ENCODE peak calls at places on chromosome 18, in eight cellular contexts. D is progenitor cell of endocrine pancreas, L is left lung, Q is stomach, B is ovary, G is fibroblast of pulmonary artery, Z is omental fat pad, U is colonic mucosa. R is an unnamed sample.

GRCh38 chr18:73824684-73825083 is 322.9 kb downstream of the FBXO15 start:
- DNase-seq in U (no peak), Z (no peak), B (no peak), L (no peak), Q (no peak), D (no peak), G (no peak), R (no peak)

GRCh38 chr18:13620818-13621445 is 105.4 kb downstream of the FAM210A start:
- DNase-seq in L (no peak), B (no peak), U (no peak), Z (no peak), Q (no peak), D (no peak), G (no peak), R (no peak)

GRCh38 chr18:80009661-80010550 is 21.5 kb upstream of the TXNL4A start:
- DNase-seq in G (peak), D (no peak), L (no peak), Z (no peak), Q (peak), U (no peak), B (peak), R (peak)

GRCh38 chr18:22250591-22250996 is 81.2 kb downstream of the GATA6 start:
- DNase-seq in Q (peak), Z (no peak), L (no peak), B (no peak), D (no peak), U (peak), G (no peak), R (no peak)

GRCh38 chr18:24016643-24017042 is 2.1 kb downstream of the TTC39C start:
- DNase-seq in L (no peak), D (no peak), Z (no peak), Q (no peak), B (no peak), U (no peak), G (no peak), R (no peak)

GRCh38 chr18:62852851-62853250 is 137.5 kb downstream of the PHLPP1 start:
- DNase-seq in L (no peak), D (no peak), U (no peak), B (no peak), Q (no peak), Z (no peak), G (no peak), R (no peak)

GRCh38 chr18:53375641-53376040 is 848.8 kb downstream of the MBD2 start:
- DNase-seq in L (no peak), Q (peak), D (no peak), U (no peak), Z (no peak), B (no peak), G (no peak), R (no peak)

GRCh38 chr18:51503351-51503750 is 305.9 kb upstream of the MEX3C start:
- DNase-seq in D (no peak), Z (no peak), U (no peak), G (peak), Q (no peak), B (no peak), L (no peak), R (no peak)

DNA sequence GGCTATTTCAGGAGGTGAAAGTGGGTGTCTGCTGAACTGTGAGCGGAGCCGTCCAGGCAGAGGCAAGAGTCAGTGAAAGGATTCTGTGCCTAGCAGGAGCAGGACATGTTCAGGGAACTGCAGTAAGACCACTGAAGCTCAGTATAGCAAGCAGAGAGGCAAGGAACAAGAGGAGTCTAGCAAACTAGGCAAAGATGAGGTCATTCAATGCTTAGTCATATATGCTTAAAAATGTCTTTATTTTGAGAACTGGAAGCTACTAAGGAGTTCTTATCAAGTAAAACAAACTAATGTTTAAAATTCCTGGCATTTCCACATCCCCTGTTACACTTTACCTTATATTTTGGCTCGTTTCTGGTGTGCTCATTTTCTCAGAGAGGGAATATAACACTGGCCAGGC is 913.5 kb downstream of the CBLN2 start:
- DNase-seq in B (no peak), L (no peak), Z (no peak), Q (no peak), G (peak), U (no peak), D (no peak), R (no peak)
- TF ChIP-seq CTCF in B (no peak), L (no peak), Z (no peak), Q (no peak), G (no peak), U (no peak), D (no peak), R (no peak)

GRCh38 chr18:78074400-78075020 is 824.9 kb downstream of the GALR1 start:
- DNase-seq in Z (no peak), D (no peak), Q (no peak), G (no peak), B (no peak), L (no peak), U (no peak), R (no peak)

GRCh38 chr18:78069784-78070664 is 820.4 kb downstream of the GALR1 start:
- DNase-seq in B (no peak), L (peak), G (no peak), U (no peak), D (no peak), Z (no peak), Q (no peak), R (no peak)

GRCh38 chr18:78071146-78071710 is 821.6 kb downstream of the GALR1 start:
- DNase-seq in B (no peak), Q (no peak), D (no peak), Z (no peak), L (peak), G (no peak), U (no peak), R (no peak)

GRCh38 chr18:78073275-78073674 is 823.6 kb downstream of the GALR1 start:
- DNase-seq in B (no peak), G (no peak), D (no peak), L (no peak), Z (no peak), U (no peak), Q (no peak), R (no peak)
- TF ChIP-seq CTCF in B (no peak), G (no peak), D (peak), L (no peak), Z (no peak), U (no peak), Q (no peak), R (peak)

DNA sequence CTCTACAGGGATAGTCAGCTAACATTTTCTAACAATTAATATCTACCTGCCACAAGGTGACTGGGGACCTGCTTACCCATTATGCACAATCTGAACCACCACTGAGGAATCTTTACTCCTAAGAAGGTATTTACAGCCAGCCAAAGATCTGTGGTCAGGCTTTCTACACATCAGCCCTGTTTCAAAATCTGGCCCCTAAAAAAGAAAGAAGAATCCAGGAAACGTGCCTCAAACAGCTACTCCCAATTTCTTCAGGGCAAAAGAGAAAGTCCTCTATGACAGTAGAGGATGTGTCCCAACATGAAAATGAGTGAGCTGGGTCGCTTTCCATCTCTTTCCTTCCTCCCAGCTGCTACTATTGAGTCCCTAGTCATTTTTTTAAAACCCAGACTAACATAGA is 79.6 kb downstream of the EPB41L3 start:
- DNase-seq in U (no peak), L (no peak), G (peak), D (no peak), B (no peak), Z (no peak), Q (no peak), R (no peak)
- TF ChIP-seq CTCF in U (no peak), L (no peak), G (no peak), D (no peak), B (no peak), Z (no peak), Q (no peak), R (no peak)

DNA sequence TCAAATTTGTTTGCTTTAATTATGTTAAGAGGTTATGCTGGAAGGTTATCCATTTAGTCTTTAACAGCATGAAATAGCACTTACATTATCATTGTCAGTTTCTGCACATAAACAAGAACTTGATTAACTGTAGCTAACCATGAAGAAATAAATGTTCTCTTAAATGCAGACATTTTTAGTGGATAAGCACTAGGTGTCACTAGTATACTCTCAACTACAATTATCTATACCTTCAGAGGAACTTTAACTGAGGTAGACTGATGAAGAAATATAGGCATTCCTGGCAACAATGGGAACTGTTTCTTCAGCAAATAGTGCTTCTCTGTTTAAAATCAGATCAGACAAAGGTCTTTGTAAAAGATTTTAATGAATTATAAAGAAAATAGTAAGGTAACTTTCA is 178.8 kb upstream of the CHST9 start:
- DNase-seq in B (no peak), Q (no peak), L (no peak), D (no peak), G (peak), U (no peak), Z (no peak), R (no peak)
- TF ChIP-seq CTCF in B (no peak), Q (no peak), L (no peak), D (peak), G (peak), U (no peak), Z (no peak), R (peak)

DNA sequence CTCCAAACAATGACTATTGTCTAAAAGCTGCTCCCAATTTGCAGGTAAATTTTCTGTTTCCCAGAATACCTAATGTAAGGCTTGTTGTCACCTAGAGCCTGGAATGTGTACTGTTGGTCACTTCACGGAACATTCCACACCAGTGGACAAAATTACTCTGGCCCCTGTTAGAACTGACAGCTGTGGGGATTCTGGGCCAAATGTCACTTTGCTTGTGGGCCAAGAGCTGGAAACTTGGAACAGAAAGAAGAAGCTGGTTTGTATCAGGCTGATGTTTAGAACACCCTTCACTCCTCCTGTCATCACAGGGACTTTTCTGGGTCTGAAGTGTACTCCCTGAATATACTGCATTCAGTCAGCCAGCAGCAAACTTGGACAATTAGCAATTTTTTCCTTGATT is 495.6 kb upstream of the SYT4 start:
- DNase-seq in G (no peak), Z (no peak), Q (no peak), L (no peak), U (no peak), D (no peak), B (no peak), R (no peak)
- TF ChIP-seq CTCF in G (no peak), Z (no peak), Q (no peak), L (no peak), U (no peak), D (peak), B (no peak), R (no peak)